ENCODE peak calls at places on chromosomes 7 and 10, in four cellular contexts. E is HepG2, X is K562, K is H1. H is an unnamed sample.

GRCh38 chr7:81776159-81776558 is 6.3 kb upstream of the HGF start:
- DNase-seq in K (no peak), X (no peak), E (no peak), H (no peak)

GRCh38 chr10:97743169-97743945 is 6.4 kb downstream of the ZFYVE27 start:
- DNase-seq in E (no peak), X (peak), K (no peak), H (no peak)

GRCh38 chr10:15172306-15172840 is 3.9 kb upstream of the NMT2 start:
- DNase-seq in K (no peak), E (no peak), X (no peak), H (no peak)

GRCh38 chr7:101216860-101217387 is 457 bp downstream of the PLOD3 start:
- DNase-seq in E (no peak), K (no peak), X (no peak), H (no peak)

GRCh38 chr7:100065452-100066186 is 15.9 kb downstream of the ZNF3 start:
- DNase-seq in E (no peak), K (no peak), X (peak), H (no peak)

GRCh38 chr10:72048450-72049124 is 39.8 kb downstream of the SPOCK2 start:
- DNase-seq in E (peak), X (peak), K (peak), H (peak)

GRCh38 chr10:30820282-30820991 is 190.9 kb upstream of the LYZL2 start:
- DNase-seq in X (no peak), E (no peak), K (no peak), H (no peak)

GRCh38 chr7:33399528-33400213 is 270.3 kb downstream of the BBS9 start:
- DNase-seq in E (no peak), X (no peak), K (no peak), H (no peak)

GRCh38 chr7:80359029-80359428 is 152.8 kb downstream of the GNAT3 start:
- DNase-seq in E (no peak), X (no peak), K (no peak), H (no peak)

GRCh38 chr10:49001402-49001801 is 61.8 kb upstream of the LRRC18 start:
- DNase-seq in K (peak), X (peak), E (peak), H (no peak)

GRCh38 chr10:119871881-119872609 is 598 bp downstream of the MCMBP start:
- DNase-seq in K (peak), E (no peak), X (no peak), H (no peak)

GRCh38 chr10:43238462-43238861 is 28.4 kb downstream of the RASGEF1A start:
- DNase-seq in E (no peak), K (no peak), X (no peak), H (no peak)

GRCh38 chr10:48655426-48656240 is 29.0 kb upstream of the WDFY4 start:
- DNase-seq in K (peak), X (peak), E (no peak), H (no peak)

GRCh38 chr7:129401228-129401967 is 32.8 kb upstream of the STRIP2 start:
- DNase-seq in X (peak), E (peak), K (no peak), H (no peak)

GRCh38 chr7:76509931-76510877 is at the start of gene UPK3B:
- DNase-seq in K (peak), E (no peak), X (peak), H (no peak)

GRCh38 chr10:58101682-58102081 is 166.0 kb downstream of the IPMK start:
- DNase-seq in E (no peak), K (no peak), X (no peak), H (no peak)

GRCh38 chr7:113464096-113464855 is 345.9 kb upstream of the SMIM30 start:
- DNase-seq in X (no peak), K (no peak), E (no peak), H (no peak)

GRCh38 chr10:45421231-45422097 is 47.4 kb downstream of the ALOX5 start:
- DNase-seq in K (no peak), E (no peak), X (peak), H (no peak)

GRCh38 chr7:100396421-100396982 is 23.2 kb downstream of the PILRA start:
- DNase-seq in X (no peak), K (no peak), E (no peak), H (peak)

GRCh38 chr7:1112109-1112508 is 24.2 kb downstream of the GPER1 start:
- DNase-seq in K (no peak), E (no peak), X (no peak), H (no peak)

GRCh38 chr7:101817930-101818698 is 688 bp downstream of the CUX1 start:
- DNase-seq in K (no peak), X (no peak), E (no peak), H (no peak)

DNA sequence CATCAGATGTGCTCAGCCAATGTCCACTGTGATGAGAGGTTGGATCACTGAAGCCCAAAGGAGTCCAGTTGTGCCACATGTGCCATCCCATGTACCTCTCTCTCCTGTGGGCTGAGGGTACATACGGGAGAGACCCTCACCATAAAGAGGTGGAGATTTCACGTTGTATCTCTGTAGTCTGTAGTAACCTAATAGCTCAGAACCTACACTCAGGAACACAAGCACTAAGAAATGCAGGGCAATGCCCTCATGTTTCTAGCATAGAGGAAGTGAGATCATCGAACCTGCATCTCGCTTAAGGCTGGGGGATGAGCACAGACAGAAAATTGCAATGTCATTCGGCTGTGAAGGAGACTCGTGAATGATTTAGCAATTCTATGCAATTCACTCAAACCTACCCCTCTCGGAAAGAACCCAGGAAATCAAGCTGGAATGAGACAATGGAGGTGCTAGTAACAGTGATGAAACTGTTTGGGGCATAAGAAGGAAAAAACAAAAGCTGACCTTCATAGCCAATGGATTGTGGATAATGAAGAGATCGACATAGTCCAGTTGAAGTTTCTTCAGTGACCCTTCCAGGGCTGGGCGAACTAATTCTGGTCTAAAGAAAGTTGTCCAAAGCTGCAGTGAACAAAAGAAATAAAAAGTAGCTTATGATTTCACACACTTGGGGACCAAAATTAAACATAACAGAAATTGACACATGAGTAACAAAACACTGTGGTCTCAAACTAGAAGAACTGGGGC is 80.3 kb upstream of the UCN3 start:
- DNase-seq in E (no peak), X (peak), K (no peak), H (no peak)
- H3K4me2 ChIP-seq in E (no peak), X (peak), K (no peak), H (no peak)

GRCh38 chr7:68176974-68177373 is 1180.3 kb downstream of the TYW1 start:
- DNase-seq in X (peak), K (peak), E (peak), H (no peak)
- TF ChIP-seq HDAC6 in X (no peak), K (no peak), E (no peak), H (no peak)

GRCh38 chr10:17033529-17034250 is 95.9 kb downstream of the CUBN start:
- DNase-seq in K (no peak), X (no peak), E (no peak), H (no peak)
- H3K4me2 ChIP-seq in K (no peak), X (no peak), E (no peak), H (no peak)

GRCh38 chr7:25308898-25309521 is 80.7 kb upstream of the NPVF start:
- DNase-seq in K (no peak), E (no peak), X (no peak), H (no peak)

GRCh38 chr7:25303380-25304321 is 75.4 kb upstream of the NPVF start:
- DNase-seq in K (no peak), X (no peak), E (no peak), H (no peak)

GRCh38 chr7:25307624-25308023 is 79.3 kb upstream of the NPVF start:
- DNase-seq in X (no peak), E (no peak), K (no peak), H (no peak)

GRCh38 chr7:25308246-25308645 is 80.0 kb upstream of the NPVF start:
- DNase-seq in E (no peak), K (no peak), X (no peak), H (no peak)

DNA sequence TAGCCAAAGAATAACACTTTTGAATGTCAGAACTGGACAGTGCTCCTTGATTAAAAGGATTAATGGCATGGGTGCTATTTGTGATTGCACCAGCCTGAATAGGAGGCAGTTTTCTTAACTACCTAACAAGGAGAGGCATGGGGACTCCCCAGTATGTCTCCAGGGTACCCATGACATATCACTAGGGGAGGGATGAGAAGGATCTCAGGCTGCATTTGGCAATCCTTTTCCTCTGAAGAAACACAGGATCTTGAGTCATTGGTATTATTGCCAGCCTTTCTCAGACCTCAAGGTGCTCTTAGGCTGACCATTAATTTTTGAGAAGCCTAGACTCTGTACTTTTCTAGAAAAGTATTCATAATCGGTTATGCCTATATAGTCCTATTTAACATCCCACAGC is 77.5 kb upstream of the NPVF start:
- DNase-seq in E (no peak), K (no peak), X (no peak), H (no peak)
- TF ChIP-seq HDAC6 in E (no peak), K (no peak), X (no peak), H (no peak)

GRCh38 chr7:150435047-150435389 is 15.4 kb upstream of the GIMAP8 start:
- DNase-seq in E (no peak), X (no peak), K (no peak), H (no peak)
- H3K4me2 ChIP-seq in E (no peak), X (no peak), K (no peak), H (peak)

DNA sequence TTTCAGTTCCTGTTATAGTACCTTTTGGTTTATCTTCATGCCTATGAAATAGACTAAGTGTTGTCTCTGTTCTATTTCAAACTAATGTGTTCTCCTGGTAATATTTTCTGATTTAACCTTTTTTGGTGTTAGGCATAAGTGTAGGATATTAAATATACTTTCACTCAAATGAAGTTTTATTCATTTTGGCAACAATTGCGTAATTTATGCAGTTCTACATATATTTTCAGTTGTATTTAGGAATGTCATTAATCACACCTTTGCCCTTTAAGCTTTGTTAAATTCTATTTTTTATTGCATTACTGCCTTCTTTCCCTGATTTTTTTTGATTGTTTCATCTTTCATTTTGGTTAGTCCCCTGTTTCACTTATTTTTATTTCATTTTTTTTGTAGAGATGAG is 47.3 kb downstream of the RSBN1L start:
- DNase-seq in K (no peak), E (no peak), X (no peak), H (no peak)
- TF ChIP-seq HDAC6 in K (no peak), E (no peak), X (no peak), H (no peak)

GRCh38 chr7:66950311-66950710 is 29.3 kb downstream of the TMEM248 start:
- DNase-seq in E (no peak), K (no peak), X (no peak), H (no peak)
- H3K4me2 ChIP-seq in E (no peak), K (no peak), X (no peak), H (no peak)